ENCODE peak calls at places on chromosomes 3 and 15, in five cellular contexts. V is astrocyte, N is HCT116, H is K562, D is fibroblast of lung. R is an unnamed sample.

GRCh38 chr3:98779936-98780335 is 16.8 kb downstream of the ST3GAL6 start:
- DNase-seq in V (peak), N (no peak), H (no peak), D (no peak), R (no peak)

GRCh38 chr15:88891540-88892254 is 3.6 kb downstream of the HAPLN3 start:
- DNase-seq in V (no peak), N (no peak), H (no peak), D (no peak), R (no peak)

GRCh38 chr15:38600241-38600640 is 35.6 kb upstream of the RASGRP1 start:
- DNase-seq in V (no peak), N (no peak), H (no peak), D (no peak), R (no peak)

GRCh38 chr3:126926684-126927404 is 56.1 kb upstream of the PLXNA1 start:
- DNase-seq in V (peak), N (peak), H (peak), D (peak), R (peak)

GRCh38 chr3:194852836-194853508 is 167.3 kb downstream of the FAM43A start:
- DNase-seq in V (no peak), N (no peak), H (no peak), D (no peak), R (no peak)

GRCh38 chr3:159854500-159855124 is 134.0 kb upstream of the IL12A start:
- DNase-seq in V (peak), N (peak), H (no peak), D (peak), R (peak)

GRCh38 chr3:12986031-12986430 is 87.2 kb downstream of the IQSEC1 start:
- DNase-seq in V (no peak), N (no peak), H (no peak), D (no peak), R (no peak)

GRCh38 chr15:25789616-25790002 is 73.5 kb downstream of the ATP10A start:
- DNase-seq in V (no peak), N (no peak), H (no peak), D (no peak), R (no peak)

GRCh38 chr3:17384567-17385296 is 357.7 kb downstream of the TBC1D5 start:
- DNase-seq in V (no peak), N (no peak), H (no peak), D (peak), R (peak)

GRCh38 chr15:26260517-26261133 is 397.5 kb upstream of the ATP10A start:
- DNase-seq in V (no peak), N (no peak), H (peak), D (no peak), R (peak)

GRCh38 chr3:81958967-81959625 is 197.7 kb upstream of the GBE1 start:
- DNase-seq in V (peak), N (no peak), H (no peak), D (peak), R (peak)

GRCh38 chr3:38985981-38986380 is 65.8 kb downstream of the SCN11A start:
- DNase-seq in V (no peak), N (no peak), H (no peak), D (peak), R (no peak)

GRCh38 chr3:45112939-45113338 is 33.2 kb downstream of the CDCP1 start:
- DNase-seq in V (peak), N (no peak), H (no peak), D (peak), R (peak)

GRCh38 chr3:34439796-34440195 is 641.4 kb downstream of the PDCD6IP start:
- DNase-seq in V (no peak), N (no peak), H (no peak), D (no peak), R (no peak)

GRCh38 chr3:145088917-145089316 is 1072.1 kb downstream of the PLOD2 start:
- DNase-seq in V (no peak), N (no peak), H (no peak), D (no peak), R (no peak)

GRCh38 chr3:37920156-37920686 is 58.5 kb downstream of the CTDSPL start:
- DNase-seq in V (no peak), N (no peak), H (no peak), D (no peak), R (no peak)

GRCh38 chr3:57152150-57152549 is 13.0 kb downstream of the IL17RD start:
- DNase-seq in V (no peak), N (no peak), H (no peak), D (no peak), R (no peak)

GRCh38 chr3:109731639-109732473 is 394.5 kb upstream of the DPPA4 start:
- DNase-seq in V (peak), N (peak), H (peak), D (peak), R (peak)

GRCh38 chr3:38960953-38961622 is 90.7 kb downstream of the SCN11A start:
- DNase-seq in V (peak), N (peak), H (peak), D (peak), R (peak)

GRCh38 chr3:4351872-4352271 is 48.7 kb downstream of the SETMAR start:
- DNase-seq in V (peak), N (no peak), H (no peak), D (no peak), R (no peak)

GRCh38 chr3:95272791-95273190 is 1209.9 kb downstream of the NSUN3 start:
- DNase-seq in V (no peak), N (no peak), H (no peak), D (no peak), R (no peak)

GRCh38 chr3:32432711-32433530 is 41.3 kb downstream of the CMTM7 start:
- DNase-seq in V (no peak), N (no peak), H (no peak), D (peak), R (peak)
- H3K9ac ChIP-seq in V (no peak), N (no peak), H (no peak), D (no peak), R (no peak)

GRCh38 chr3:14507345-14507741 is 32.8 kb downstream of the GRIP2 start:
- DNase-seq in V (no peak), N (no peak), H (no peak), D (no peak), R (no peak)

GRCh38 chr3:14507757-14508504 is 32.2 kb downstream of the GRIP2 start:
- DNase-seq in V (no peak), N (no peak), H (no peak), D (no peak), R (no peak)

GRCh38 chr3:14508505-14508819 is 31.7 kb downstream of the GRIP2 start:
- DNase-seq in V (no peak), N (no peak), H (no peak), D (no peak), R (no peak)

GRCh38 chr3:14509796-14510100 is 30.4 kb downstream of the GRIP2 start:
- DNase-seq in V (no peak), N (no peak), H (no peak), D (no peak), R (no peak)

GRCh38 chr3:14508966-14509795 is 31.0 kb downstream of the GRIP2 start:
- DNase-seq in V (no peak), N (peak), H (peak), D (peak), R (peak)
- H3K9ac ChIP-seq in V (no peak), N (no peak), H (no peak), D (no peak), R (no peak)

GRCh38 chr15:61032600-61033286 is 196.4 kb downstream of the RORA start:
- DNase-seq in V (no peak), N (no peak), H (no peak), D (no peak), R (peak)

GRCh38 chr15:61034793-61035710 is 194.1 kb downstream of the RORA start:
- DNase-seq in V (peak), N (no peak), H (no peak), D (peak), R (peak)

GRCh38 chr15:61033319-61033718 is 195.8 kb downstream of the RORA start:
- DNase-seq in V (no peak), N (no peak), H (no peak), D (no peak), R (no peak)

GRCh38 chr15:61036121-61036520 is 193.0 kb downstream of the RORA start:
- DNase-seq in V (no peak), N (no peak), H (no peak), D (no peak), R (no peak)

GRCh38 chr15:61033938-61034792 is 194.9 kb downstream of the RORA start:
- DNase-seq in V (no peak), N (no peak), H (no peak), D (no peak), R (peak)
- H3K9ac ChIP-seq in V (peak), N (no peak), H (no peak), D (no peak), R (peak)

GRCh38 chr15:85162237-85162636 is 180.6 kb downstream of the PDE8A start:
- DNase-seq in V (no peak), N (no peak), H (no peak), D (no peak), R (no peak)
- H3K9ac ChIP-seq in V (no peak), N (no peak), H (no peak), D (no peak), R (no peak)

GRCh38 chr15:79965836-79966630 is 5.0 kb downstream of the BCL2A1 start:
- DNase-seq in V (peak), N (no peak), H (no peak), D (no peak), R (no peak)
- H3K9ac ChIP-seq in V (no peak), N (no peak), H (no peak), D (no peak), R (no peak)

DNA sequence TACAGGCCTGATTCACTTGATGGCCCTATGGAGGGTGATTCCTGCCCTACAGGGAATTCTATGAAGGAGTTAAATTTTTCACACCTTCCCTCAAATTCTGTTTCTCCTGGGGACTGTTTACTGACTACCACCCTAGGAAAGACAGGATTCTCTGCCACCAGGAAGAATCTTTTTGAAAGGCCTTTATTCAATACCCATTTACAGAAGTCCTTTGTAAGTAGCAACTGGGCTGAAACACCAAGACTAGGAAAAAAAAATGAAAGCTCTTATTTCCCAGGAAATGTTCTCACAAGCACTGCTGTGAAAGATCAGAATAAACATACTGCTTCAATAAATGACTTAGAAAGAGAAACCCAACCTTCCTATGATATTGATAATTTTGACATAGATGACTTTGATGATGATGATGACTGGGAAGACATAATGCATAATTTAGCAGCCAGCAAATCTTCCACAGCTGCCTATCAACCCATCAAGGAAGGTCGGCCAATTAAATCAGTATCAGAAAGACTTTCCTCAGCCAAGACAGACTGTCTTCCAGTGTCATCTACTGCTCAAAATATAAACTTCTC is 43.6 kb downstream of the BLM start:
- DNase-seq in V (no peak), N (no peak), H (no peak), D (no peak), R (no peak)
- H3K9ac ChIP-seq in V (no peak), N (no peak), H (no peak), D (no peak), R (no peak)

GRCh38 chr15:71010439-71010838 is 104.8 kb upstream of the THSD4 start:
- DNase-seq in V (no peak), N (no peak), H (no peak), D (no peak), R (no peak)
- H3K9ac ChIP-seq in V (no peak), N (no peak), H (no peak), D (no peak), R (no peak)